ENCODE peak calls at places on chromosomes 5 and 9, in seven cellular contexts. C is neural crest cell, G is non-pigmented ciliary epithelial cell, L is AG09319, K is RPMI7951, U is trophoblast cell, H is SW 1271. F is an unnamed sample.

GRCh38 chr9:132003904-132004303 is 75.8 kb downstream of the MED27 start:
- DNase-seq in C (no peak), G (no peak), L (no peak), K (no peak), U (no peak), H (no peak), F (no peak)

GRCh38 chr5:113190347-113190746 is 213.7 kb downstream of the DCP2 start:
- DNase-seq in C (no peak), G (no peak), L (no peak), K (peak; percentile 14), U (peak; percentile 50), H (no peak), F (no peak)

GRCh38 chr5:178382689-178383276 is 150.2 kb upstream of the PHYKPL start:
- DNase-seq in C (no peak), G (no peak), L (no peak), K (no peak), U (no peak), H (no peak), F (no peak)

GRCh38 chr5:1662559-1663043 is 137.0 kb downstream of the MRPL36 start:
- DNase-seq in C (no peak), G (no peak), L (no peak), K (no peak), U (no peak), H (no peak), F (no peak)

GRCh38 chr5:118009761-118010297 is 978.5 kb downstream of the DTWD2 start:
- DNase-seq in C (no peak), G (no peak), L (no peak), K (no peak), U (no peak), H (no peak), F (no peak)

GRCh38 chr5:79120221-79120620 is 8.6 kb downstream of the BHMT start:
- DNase-seq in C (no peak), G (no peak), L (no peak), K (no peak), U (peak; percentile 57), H (no peak), F (no peak)

GRCh38 chr5:133404724-133405123 is 207.6 kb downstream of the FSTL4 start:
- DNase-seq in C (no peak), G (no peak), L (no peak), K (peak; percentile 34), U (no peak), H (no peak), F (no peak)

GRCh38 chr9:33202018-33202417 is 34.9 kb upstream of the B4GALT1 start:
- DNase-seq in C (no peak), G (no peak), L (no peak), K (no peak), U (no peak), H (no peak), F (no peak)

GRCh38 chr9:78985084-78985738 is 586.6 kb upstream of the TLE4 start:
- DNase-seq in C (no peak), G (no peak), L (no peak), K (peak; percentile 45), U (peak; percentile 37), H (no peak), F (no peak)

GRCh38 chr9:94911986-94912635 is 185.6 kb downstream of the AOPEP start:
- DNase-seq in C (no peak), G (no peak), L (no peak), K (no peak), U (peak; percentile 46), H (no peak), F (no peak)

GRCh38 chr9:129174724-129175514 is 3.1 kb downstream of the IER5L start:
- DNase-seq in C (peak; percentile 48), G (peak; percentile 63), L (peak; percentile 91), K (peak; percentile 91), U (peak; percentile 84), H (peak; percentile 88), F (peak; percentile 49)

GRCh38 chr9:93210974-93211653 is 27.2 kb downstream of the WNK2 start:
- DNase-seq in C (no peak), G (no peak), L (no peak), K (no peak), U (no peak), H (no peak), F (no peak)

GRCh38 chr5:157348049-157348400 is 82.1 kb downstream of the CYFIP2 start:
- DNase-seq in C (no peak), G (no peak), L (no peak), K (no peak), U (no peak), H (no peak), F (no peak)

GRCh38 chr9:101582593-101582992 is 12.2 kb downstream of the PPP3R2 start:
- DNase-seq in C (no peak), G (peak; percentile 28), L (peak; percentile 15), K (peak; percentile 43), U (no peak), H (no peak), F (no peak)

GRCh38 chr5:77518304-77518703 is 26.2 kb upstream of the WDR41 start:
- DNase-seq in C (no peak), G (no peak), L (no peak), K (peak; percentile 9), U (peak; percentile 35), H (peak; percentile 54), F (no peak)

GRCh38 chr5:81183811-81184748 is 49.0 kb upstream of the CKMT2 start:
- DNase-seq in C (no peak), G (no peak), L (no peak), K (no peak), U (peak; percentile 50), H (no peak), F (no peak)

GRCh38 chr9:35070823-35071813 is 1.3 kb downstream of the VCP start:
- DNase-seq in C (no peak), G (no peak), L (no peak), K (peak; percentile 20), U (peak; percentile 39), H (no peak), F (no peak)

GRCh38 chr5:3019045-3019444 is 267.6 kb upstream of the IRX2 start:
- DNase-seq in C (no peak), G (no peak), L (no peak), K (no peak), U (no peak), H (no peak), F (no peak)

GRCh38 chr5:131984945-131985665 is 26.4 kb downstream of the ACSL6 start:
- DNase-seq in C (no peak), G (no peak), L (no peak), K (no peak), U (no peak), H (no peak), F (no peak)

GRCh38 chr5:159605585-159605984 is 275.3 kb upstream of the IL12B start:
- DNase-seq in C (no peak), G (peak; percentile 51), L (no peak), K (no peak), U (no peak), H (no peak), F (no peak)

GRCh38 chr9:71663931-71664459 is 104.3 kb downstream of the CEMIP2 start:
- DNase-seq in C (no peak), G (no peak), L (no peak), K (peak; percentile 75), U (peak; percentile 42), H (no peak), F (no peak)

GRCh38 chr5:7927466-7928375 is 58.8 kb downstream of the MTRR start:
- DNase-seq in C (peak; percentile 66), G (peak; percentile 13), L (no peak), K (peak; percentile 43), U (peak; percentile 70), H (peak; percentile 72), F (no peak)

GRCh38 chr9:133657120-133657661 is 21.0 kb downstream of the DBH start:
- DNase-seq in C (no peak), G (no peak), L (no peak), K (no peak), U (no peak), H (no peak), F (no peak)

GRCh38 chr9:136726631-136727191 is 14.3 kb downstream of the DIPK1B start:
- DNase-seq in C (no peak), G (no peak), L (no peak), K (peak; percentile 50), U (peak; percentile 55), H (no peak), F (no peak)

GRCh38 chr9:31103836-31104235 is 1280.6 kb upstream of the ACO1 start:
- DNase-seq in C (no peak), G (peak; percentile 32), L (no peak), K (no peak), U (no peak), H (no peak), F (no peak)

GRCh38 chr9:95505676-95506437 is 10.9 kb downstream of the PTCH1 start:
- DNase-seq in C (peak; percentile 61), G (no peak), L (no peak), K (peak; percentile 55), U (peak; percentile 33), H (peak; percentile 54), F (no peak)

GRCh38 chr5:32067774-32068173 is 106.3 kb downstream of the GOLPH3 start:
- DNase-seq in C (no peak), G (no peak), L (no peak), K (no peak), U (no peak), H (no peak), F (no peak)

GRCh38 chr9:69324549-69325401 is at the start of gene ENTREP1:
- DNase-seq in C (peak; percentile 28), G (no peak), L (no peak), K (peak; percentile 32), U (peak; percentile 65), H (peak; percentile 62), F (no peak)

GRCh38 chr9:97615439-97616072 is 17.6 kb downstream of the TSTD2 start:
- DNase-seq in C (peak; percentile 59), G (peak; percentile 15), L (peak; percentile 15), K (peak; percentile 66), U (peak; percentile 86), H (peak; percentile 72), F (no peak)

GRCh38 chr5:5139358-5140050 is 626 bp upstream of the ADAMTS16 start:
- DNase-seq in C (no peak), G (no peak), L (no peak), K (no peak), U (no peak), H (no peak), F (no peak)

GRCh38 chr5:14305045-14305444 is 161.9 kb downstream of the TRIO start:
- DNase-seq in C (no peak), G (peak; percentile 71), L (no peak), K (peak; percentile 84), U (peak; percentile 56), H (peak; percentile 25), F (peak; percentile 73)

GRCh38 chr9:134049236-134049635 is 18.6 kb downstream of the BRD3 start:
- DNase-seq in C (no peak), G (no peak), L (no peak), K (no peak), U (no peak), H (no peak), F (no peak)

GRCh38 chr9:125190371-125190801 is 783 bp upstream of the PPP6C start:
- DNase-seq in C (no peak), G (no peak), L (no peak), K (no peak), U (no peak), H (no peak), F (no peak)

GRCh38 chr5:142758062-142758802 is 11.9 kb upstream of the ARHGAP26 start:
- DNase-seq in C (no peak), G (no peak), L (no peak), K (no peak), U (peak; percentile 28), H (no peak), F (no peak)

GRCh38 chr5:17411436-17411835 is 86.6 kb upstream of the TAF11L2 start:
- DNase-seq in C (no peak), G (no peak), L (no peak), K (no peak), U (peak; percentile 44), H (no peak), F (no peak)

GRCh38 chr9:23586906-23587305 is 239.1 kb downstream of the ELAVL2 start:
- DNase-seq in C (no peak), G (no peak), L (no peak), K (no peak), U (no peak), H (no peak), F (no peak)

GRCh38 chr5:66807743-66808142 is 211.6 kb downstream of the MAST4 start:
- DNase-seq in C (no peak), G (peak; percentile 9), L (peak; percentile 2), K (peak; percentile 72), U (no peak), H (peak; percentile 55), F (no peak)

GRCh38 chr5:181261320-181262085 is 560 bp upstream of the TRIM52 start:
- DNase-seq in C (peak; percentile 53), G (no peak), L (no peak), K (peak; percentile 69), U (peak; percentile 70), H (no peak), F (no peak)

F was measured in keratinocyte.